ENCODE peak calls at places on chromosomes 13 and 19, in ten cellular contexts. U is activated naive CD4-positive, alpha-beta T cell; L is fibroblast of mammary gland; K is stimulated activated CD4-positive, alpha-beta T cell treated with anti-CD3 and anti-CD28 coated beads, Interleukin-2, amount 100 ng/mL, for 48 hours; Q is NCI-H2081; Z is anterior cingulate cortex; F is WTC11; A is pancreas; P is SK-MEL-5; V is lower leg skin. D is an unnamed sample.

GRCh38 chr13:63351533-63351932 is 1935.9 kb upstream of the PCDH20 start:
- DNase-seq in P (no peak), A (no peak), Q (no peak), V (no peak), F (no peak), Z (no peak), U (no peak), L (peak; percentile 20), K (no peak), D (no peak)

GRCh38 chr19:2816641-2817040 is 3.0 kb upstream of the ZNF554 start:
- DNase-seq in U (no peak), Q (no peak), Z (no peak), P (no peak), A (no peak), L (no peak), V (no peak), F (no peak), K (no peak), D (no peak)

GRCh38 chr19:33054623-33055022 is 10.1 kb downstream of the RHPN2 start:
- DNase-seq in K (no peak), Q (peak; percentile 73), Z (no peak), V (peak; percentile 92), L (no peak), F (no peak), U (no peak), A (peak; percentile 56), P (no peak), D (no peak)

GRCh38 chr19:39223703-39224279 is 19.7 kb upstream of the SYCN start:
- DNase-seq in Q (no peak), F (peak; percentile 67), A (no peak), L (peak; percentile 26), U (no peak), Z (no peak), V (no peak), K (no peak), P (peak; percentile 46), D (peak; percentile 36)

GRCh38 chr19:12864721-12865715 is 16.2 kb downstream of the DNASE2 start:
- DNase-seq in Z (no peak), F (no peak), V (no peak), A (peak; percentile 49), L (no peak), Q (no peak), P (peak; percentile 28), K (no peak), U (no peak), D (no peak)

GRCh38 chr19:48283908-48284307 is 14.0 kb downstream of the ZNF114 start:
- DNase-seq in L (peak; percentile 67), F (no peak), Z (no peak), V (no peak), U (no peak), A (no peak), P (no peak), K (no peak), Q (no peak), D (no peak)

GRCh38 chr19:7976461-7976860 is 29.0 kb downstream of the ELAVL1 start:
- DNase-seq in Z (no peak), F (no peak), U (no peak), L (no peak), A (no peak), K (no peak), Q (no peak), P (no peak), V (no peak), D (no peak)

GRCh38 chr13:98285317-98285716 is 108.2 kb upstream of the RNF113B start:
- DNase-seq in L (no peak), U (no peak), P (no peak), V (no peak), K (no peak), Q (peak; percentile 91), Z (no peak), A (no peak), F (no peak), D (no peak)

GRCh38 chr19:33294058-33294798 is 8.1 kb downstream of the CEBPA start:
- DNase-seq in V (no peak), L (no peak), Q (no peak), P (no peak), K (no peak), A (no peak), F (peak; percentile 3), U (no peak), Z (no peak), D (peak; percentile 80)

GRCh38 chr19:27867981-27868380 is 1345.0 kb downstream of the UQCRFS1 start:
- DNase-seq in K (no peak), F (no peak), A (no peak), U (no peak), P (no peak), L (no peak), V (no peak), Z (no peak), Q (no peak), D (no peak)

GRCh38 chr13:109989686-109990085 is 203.3 kb upstream of the IRS2 start:
- DNase-seq in P (no peak), L (peak; percentile 55), Z (no peak), V (peak; percentile 7), F (no peak), Q (no peak), A (no peak), K (no peak), U (no peak), D (no peak)

GRCh38 chr19:17441241-17442135 is 7.0 kb downstream of the TMEM221 start:
- DNase-seq in V (no peak), Q (no peak), A (no peak), K (no peak), Z (no peak), F (peak; percentile 41), L (peak; percentile 66), U (no peak), P (peak; percentile 52), D (peak; percentile 66)